ENCODE peak calls at places on chromosome 1, in seven cellular contexts. Q is GM23338, I is neural progenitor cell, W is hepatocyte, G is GM23248, M is PC-3, O is HCT116. J is an unnamed sample.

GRCh38 chr1:197663178-197663953 is 111.9 kb downstream of the DENND1B start:
- DNase-seq in Q (peak; percentile 29), I (no peak), W (peak; percentile 3), G (no peak), M (no peak), O (no peak), J (no peak)

GRCh38 chr1:223700388-223700918 is 11.9 kb upstream of the CAPN2 start:
- DNase-seq in Q (no peak), I (no peak), W (no peak), G (peak; percentile 51), M (peak; percentile 89), O (peak; percentile 38), J (no peak)

GRCh38 chr1:246690100-246690499 is 34.1 kb upstream of the SCCPDH start:
- DNase-seq in Q (no peak), I (no peak), W (no peak), G (no peak), M (no peak), O (no peak), J (no peak)

GRCh38 chr1:25031601-25031965 is 101.5 kb upstream of the RUNX3 start:
- DNase-seq in Q (no peak), I (no peak), W (no peak), G (no peak), M (no peak), O (no peak), J (no peak)

GRCh38 chr1:87392241-87393192 is 63.8 kb downstream of the LMO4 start:
- DNase-seq in Q (no peak), I (no peak), W (peak; percentile 38), G (peak; percentile 73), M (peak; percentile 89), O (no peak), J (no peak)

GRCh38 chr1:223714849-223715709 is 2.7 kb downstream of the CAPN2 start:
- DNase-seq in Q (peak; percentile 62), I (peak; percentile 41), W (peak; percentile 85), G (peak; percentile 89), M (peak; percentile 97), O (peak; percentile 66), J (no peak)

GRCh38 chr1:8858888-8859706 is 19.4 kb downstream of the ENO1 start:
- DNase-seq in Q (peak; percentile 84), I (peak; percentile 62), W (peak; percentile 78), G (peak; percentile 75), M (peak; percentile 66), O (no peak), J (peak; percentile 40)

GRCh38 chr1:48552420-48552819 is 80.4 kb upstream of the SPATA6 start:
- DNase-seq in Q (peak; percentile 57), I (peak; percentile 36), W (peak; percentile 19), G (no peak), M (peak; percentile 59), O (peak; percentile 10), J (peak; percentile 9)

GRCh38 chr1:196178083-196178635 is 430.1 kb downstream of the KCNT2 start:
- DNase-seq in Q (no peak), I (no peak), W (no peak), G (no peak), M (no peak), O (no peak), J (no peak)

GRCh38 chr1:47338249-47339077 is 4.9 kb downstream of the CMPK1 start:
- DNase-seq in Q (no peak), I (no peak), W (no peak), G (no peak), M (no peak), O (no peak), J (no peak)

GRCh38 chr1:99648107-99648506 is 2.2 kb downstream of the PALMD start:
- DNase-seq in Q (no peak), I (no peak), W (peak; percentile 21), G (peak; percentile 34), M (peak; percentile 79), O (peak; percentile 15), J (no peak)

GRCh38 chr1:222815367-222815765 is 527 bp downstream of the DISP1 start:
- DNase-seq in Q (no peak), I (no peak), W (peak; percentile 71), G (peak; percentile 83), M (peak; percentile 74), O (no peak), J (no peak)

GRCh38 chr1:157819886-157820285 is at the start of gene FCRL1:
- DNase-seq in Q (no peak), I (no peak), W (no peak), G (no peak), M (no peak), O (no peak), J (no peak)

GRCh38 chr1:229669333-229669732 is 43.3 kb downstream of the URB2 start:
- DNase-seq in Q (no peak), I (no peak), W (no peak), G (no peak), M (no peak), O (no peak), J (no peak)

GRCh38 chr1:55071477-55071876 is 32.1 kb downstream of the PCSK9 start:
- DNase-seq in Q (peak; percentile 87), I (peak; percentile 76), W (peak; percentile 73), G (peak; percentile 73), M (peak; percentile 74), O (no peak), J (no peak)

GRCh38 chr1:68255301-68255700 is 23.0 kb upstream of the WLS start:
- DNase-seq in Q (no peak), I (no peak), W (no peak), G (peak; percentile 14), M (no peak), O (no peak), J (no peak)

GRCh38 chr1:18411321-18411720 is 69.4 kb upstream of the KLHDC7A start:
- DNase-seq in Q (no peak), I (no peak), W (no peak), G (no peak), M (no peak), O (no peak), J (no peak)

GRCh38 chr1:205417884-205418283 is 4.0 kb downstream of the LEMD1 start:
- DNase-seq in Q (no peak), I (no peak), W (no peak), G (no peak), M (no peak), O (no peak), J (no peak)

GRCh38 chr1:151166506-151166956 is 587 bp downstream of the SCNM1 start:
- DNase-seq in Q (peak; percentile 59), I (peak; percentile 67), W (peak; percentile 54), G (peak; percentile 90), M (peak; percentile 50), O (no peak), J (peak; percentile 50)

GRCh38 chr1:174160603-174161002 is 1.3 kb downstream of the RABGAP1L start:
- DNase-seq in Q (no peak), I (no peak), W (no peak), G (peak; percentile 10), M (no peak), O (no peak), J (no peak)

GRCh38 chr1:25245809-25246599 is 1.2 kb downstream of the RSRP1 start:
- DNase-seq in Q (peak; percentile 63), I (peak; percentile 31), W (peak; percentile 26), G (peak; percentile 61), M (peak; percentile 44), O (no peak), J (no peak)

DNA sequence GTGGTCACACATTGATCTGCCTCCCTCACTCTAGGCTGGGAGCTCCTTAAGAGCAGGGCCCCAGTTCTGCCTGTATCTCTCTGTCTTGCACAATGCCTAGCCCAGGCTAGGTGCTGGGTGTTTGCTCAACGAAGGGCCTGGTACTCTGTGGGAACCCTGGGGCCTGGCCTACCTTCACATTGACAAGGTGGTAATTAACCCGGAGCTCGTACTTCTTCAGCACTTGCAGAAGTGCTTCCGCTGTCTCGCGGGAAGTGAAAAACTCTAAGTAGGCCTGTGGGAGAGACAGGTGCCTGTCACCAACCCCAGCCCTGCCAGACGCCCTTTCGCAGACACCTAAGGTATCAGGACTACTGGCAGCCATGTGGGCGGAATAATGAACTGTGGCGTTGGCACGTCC is 13.7 kb downstream of the MTHFR start:
- DNase-seq in Q (no peak), I (no peak), W (peak; percentile 48), G (no peak), M (no peak), O (no peak), J (no peak)
- H3K27ac ChIP-seq in Q (no peak overlapping the region), I (no peak overlapping the region), W (peak overlapping the region; percentile 92), G (no peak overlapping the region), M (no peak overlapping the region), O (no peak overlapping the region), J (no peak overlapping the region)

GRCh38 chr1:226884966-226885820 is 14.8 kb downstream of the PSEN2 start:
- DNase-seq in Q (no peak), I (no peak), W (no peak), G (no peak), M (no peak), O (no peak), J (no peak)
- TF ChIP-seq EZH2phosphoT487 in Q (no peak), I (no peak), W (no peak), G (no peak), M (no peak), O (no peak), J (no peak)

DNA sequence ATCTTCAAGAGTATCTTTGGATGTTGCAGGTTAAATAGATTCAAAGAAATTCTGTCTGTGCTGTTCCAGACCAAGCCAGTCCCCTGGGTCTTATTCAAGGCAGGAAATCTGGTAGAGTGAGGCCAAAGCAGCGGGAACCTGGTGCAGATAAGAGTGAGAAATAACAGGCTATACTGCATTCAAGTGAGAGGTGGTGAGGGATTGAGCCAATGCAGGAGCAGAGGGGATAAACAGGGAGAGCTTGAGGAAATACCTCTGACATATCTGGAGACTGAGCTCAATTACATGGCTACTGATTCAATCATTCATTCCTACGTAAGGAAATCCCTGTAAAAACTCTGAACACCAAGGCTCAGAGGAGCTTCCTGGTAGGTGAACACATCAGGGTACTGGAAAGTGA is 17.2 kb upstream of the PSMA5 start:
- DNase-seq in Q (no peak), I (no peak), W (no peak), G (no peak), M (no peak), O (no peak), J (no peak)
- TF ChIP-seq EZH2 in Q (no peak), I (no peak), W (no peak), G (no peak), M (no peak), O (no peak), J (no peak)

DNA sequence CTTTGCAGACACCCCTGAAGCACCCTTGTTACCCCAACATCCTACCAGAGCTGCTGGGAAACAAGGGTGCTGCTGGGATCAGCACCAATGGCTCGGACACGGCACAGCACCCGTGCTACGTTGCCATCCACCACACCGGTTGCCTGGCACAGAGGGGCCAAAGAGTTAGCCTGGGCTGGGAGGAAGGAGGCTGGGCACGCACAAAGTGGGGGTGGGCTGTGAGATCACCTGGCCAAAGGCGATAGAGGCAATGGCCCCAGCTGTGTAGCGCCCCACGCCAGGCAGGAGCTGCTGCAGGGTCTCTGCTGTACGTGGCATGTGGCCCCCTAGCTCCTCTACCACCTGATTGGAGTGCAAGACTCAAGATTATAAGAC is 5.6 kb downstream of the HPDL start:
- DNase-seq in Q (no peak), I (no peak), W (no peak), G (no peak), M (no peak), O (no peak), J (no peak)
- H3K27ac ChIP-seq in Q (no peak overlapping the region), I (no peak overlapping the region), W (no peak overlapping the region), G (no peak overlapping the region), M (no peak overlapping the region), O (no peak overlapping the region), J (no peak overlapping the region)

GRCh38 chr1:204174958-204175357 is 8.8 kb upstream of the REN start:
- DNase-seq in Q (no peak), I (no peak), W (no peak), G (no peak), M (peak; percentile 89), O (no peak), J (no peak)
- TF ChIP-seq EZH2phosphoT487 in Q (no peak), I (no peak), W (no peak), G (no peak), M (no peak), O (no peak), J (no peak)

GRCh38 chr1:220881918-220882891 is 3.0 kb downstream of the HLX start:
- DNase-seq in Q (peak; percentile 92), I (peak; percentile 80), W (no peak), G (peak; percentile 53), M (no peak), O (no peak), J (no peak)
- TF ChIP-seq EZH2 in Q (peak; percentile 94), I (peak; percentile 76), W (peak; percentile 96), G (no peak), M (no peak), O (no peak), J (no peak)

J was measured in MM.1S.